ENCODE peak calls at places on chromosomes 11 and 22, in six cellular contexts. One of them, this sample, is unnamed.

GRCh38 chr11:47376543-47377371 is 1.6 kb downstream of the SPI1 start:
- DNase-seq in mammary epithelial cell: no peak
- DNase-seq in mucosa of descending colon: peak
- DNase-seq in kidney epithelial cell: no peak
- DNase-seq in esophagus muscularis mucosa: no peak
- DNase-seq in cardiac fibroblast: peak
- DNase-seq in this sample: no peak

GRCh38 chr22:31343235-31344191 is 2.6 kb downstream of the PATZ1 start:
- DNase-seq in mammary epithelial cell: peak
- DNase-seq in mucosa of descending colon: peak
- DNase-seq in kidney epithelial cell: no peak
- DNase-seq in esophagus muscularis mucosa: no peak
- DNase-seq in cardiac fibroblast: peak
- DNase-seq in this sample: peak

GRCh38 chr11:85685131-85685819 is 720 bp downstream of the CCDC89 start:
- DNase-seq in mammary epithelial cell: no peak
- DNase-seq in mucosa of descending colon: peak
- DNase-seq in kidney epithelial cell: no peak
- DNase-seq in esophagus muscularis mucosa: no peak
- DNase-seq in cardiac fibroblast: peak
- DNase-seq in this sample: peak

GRCh38 chr22:41197046-41197807 is 7.9 kb upstream of the L3MBTL2 start:
- DNase-seq in mammary epithelial cell: peak
- DNase-seq in mucosa of descending colon: peak
- DNase-seq in kidney epithelial cell: no peak
- DNase-seq in esophagus muscularis mucosa: peak
- DNase-seq in cardiac fibroblast: peak
- DNase-seq in this sample: peak

GRCh38 chr11:30478923-30479322 is 107.2 kb downstream of the MPPED2 start:
- DNase-seq in mammary epithelial cell: no peak
- DNase-seq in mucosa of descending colon: no peak
- DNase-seq in kidney epithelial cell: no peak
- DNase-seq in esophagus muscularis mucosa: no peak
- DNase-seq in cardiac fibroblast: no peak
- DNase-seq in this sample: no peak

GRCh38 chr11:9535189-9535781 is 38.2 kb upstream of the WEE1 start:
- DNase-seq in mammary epithelial cell: peak
- DNase-seq in mucosa of descending colon: peak
- DNase-seq in kidney epithelial cell: no peak
- DNase-seq in esophagus muscularis mucosa: peak
- DNase-seq in cardiac fibroblast: peak
- DNase-seq in this sample: peak

GRCh38 chr11:68214173-68215086 is 1.3 kb upstream of the KMT5B start:
- DNase-seq in mammary epithelial cell: no peak
- DNase-seq in mucosa of descending colon: peak
- DNase-seq in kidney epithelial cell: no peak
- DNase-seq in esophagus muscularis mucosa: no peak
- DNase-seq in cardiac fibroblast: no peak
- DNase-seq in this sample: no peak

GRCh38 chr22:32996276-32996675 is 61.9 kb downstream of the SYN3 start:
- DNase-seq in mammary epithelial cell: no peak
- DNase-seq in mucosa of descending colon: no peak
- DNase-seq in kidney epithelial cell: no peak
- DNase-seq in esophagus muscularis mucosa: no peak
- DNase-seq in cardiac fibroblast: no peak
- DNase-seq in this sample: no peak

GRCh38 chr11:13094930-13095687 is 86.0 kb downstream of the RASSF10 start:
- DNase-seq in mammary epithelial cell: no peak
- DNase-seq in mucosa of descending colon: no peak
- DNase-seq in kidney epithelial cell: no peak
- DNase-seq in esophagus muscularis mucosa: no peak
- DNase-seq in cardiac fibroblast: no peak
- DNase-seq in this sample: no peak

GRCh38 chr11:8533332-8533731 is 60.7 kb downstream of the STK33 start:
- DNase-seq in mammary epithelial cell: peak
- DNase-seq in mucosa of descending colon: no peak
- DNase-seq in kidney epithelial cell: no peak
- DNase-seq in esophagus muscularis mucosa: no peak
- DNase-seq in cardiac fibroblast: no peak
- DNase-seq in this sample: no peak

GRCh38 chr11:98564881-98565280 is 455.9 kb upstream of the CNTN5 start:
- DNase-seq in mammary epithelial cell: no peak
- DNase-seq in mucosa of descending colon: no peak
- DNase-seq in kidney epithelial cell: no peak
- DNase-seq in esophagus muscularis mucosa: no peak
- DNase-seq in cardiac fibroblast: no peak
- DNase-seq in this sample: no peak

GRCh38 chr22:40708177-40708576 is 28.9 kb downstream of the MCHR1 start:
- DNase-seq in mammary epithelial cell: no peak
- DNase-seq in mucosa of descending colon: no peak
- DNase-seq in kidney epithelial cell: no peak
- DNase-seq in esophagus muscularis mucosa: no peak
- DNase-seq in cardiac fibroblast: no peak
- DNase-seq in this sample: no peak

GRCh38 chr11:11989774-11990744 is 18.4 kb downstream of the DKK3 start:
- DNase-seq in mammary epithelial cell: no peak
- DNase-seq in mucosa of descending colon: no peak
- DNase-seq in kidney epithelial cell: no peak
- DNase-seq in esophagus muscularis mucosa: no peak
- DNase-seq in cardiac fibroblast: peak
- DNase-seq in this sample: peak

GRCh38 chr11:67538306-67538705 is 15.1 kb upstream of the CABP2 start:
- DNase-seq in mammary epithelial cell: no peak
- DNase-seq in mucosa of descending colon: no peak
- DNase-seq in kidney epithelial cell: no peak
- DNase-seq in esophagus muscularis mucosa: no peak
- DNase-seq in cardiac fibroblast: peak
- DNase-seq in this sample: no peak

GRCh38 chr11:116519499-116519898 is 253.3 kb downstream of the BUD13 start:
- DNase-seq in mammary epithelial cell: no peak
- DNase-seq in mucosa of descending colon: no peak
- DNase-seq in kidney epithelial cell: no peak
- DNase-seq in esophagus muscularis mucosa: no peak
- DNase-seq in cardiac fibroblast: no peak
- DNase-seq in this sample: no peak

GRCh38 chr11:122668562-122669090 is 13.1 kb downstream of the UBASH3B start:
- DNase-seq in mammary epithelial cell: peak
- DNase-seq in mucosa of descending colon: no peak
- DNase-seq in kidney epithelial cell: no peak
- DNase-seq in esophagus muscularis mucosa: no peak
- DNase-seq in cardiac fibroblast: peak
- DNase-seq in this sample: peak

GRCh38 chr22:17891427-17892167 is 117.3 kb upstream of the BID start:
- DNase-seq in mammary epithelial cell: no peak
- DNase-seq in mucosa of descending colon: peak
- DNase-seq in kidney epithelial cell: no peak
- DNase-seq in esophagus muscularis mucosa: no peak
- DNase-seq in cardiac fibroblast: no peak
- DNase-seq in this sample: no peak

GRCh38 chr11:84887055-84887629 is 740.0 kb downstream of the DLG2 start:
- DNase-seq in mammary epithelial cell: no peak
- DNase-seq in mucosa of descending colon: no peak
- DNase-seq in kidney epithelial cell: no peak
- DNase-seq in esophagus muscularis mucosa: no peak
- DNase-seq in cardiac fibroblast: peak
- DNase-seq in this sample: no peak

GRCh38 chr11:62338218-62338617 is 970 bp downstream of the ASRGL1 start:
- DNase-seq in mammary epithelial cell: no peak
- DNase-seq in mucosa of descending colon: no peak
- DNase-seq in kidney epithelial cell: no peak
- DNase-seq in esophagus muscularis mucosa: no peak
- DNase-seq in cardiac fibroblast: no peak
- DNase-seq in this sample: no peak

GRCh38 chr11:38384568-38384967 is 1786.5 kb upstream of the RAG2 start:
- DNase-seq in mammary epithelial cell: peak
- DNase-seq in mucosa of descending colon: no peak
- DNase-seq in kidney epithelial cell: no peak
- DNase-seq in esophagus muscularis mucosa: no peak
- DNase-seq in cardiac fibroblast: peak
- DNase-seq in this sample: peak

GRCh38 chr11:66238786-66239413 is 29.5 kb upstream of the RAB1B start:
- DNase-seq in mammary epithelial cell: no peak
- DNase-seq in mucosa of descending colon: no peak
- DNase-seq in kidney epithelial cell: no peak
- DNase-seq in esophagus muscularis mucosa: no peak
- DNase-seq in cardiac fibroblast: no peak
- DNase-seq in this sample: no peak

GRCh38 chr11:1573077-1573846 is 1.2 kb upstream of the DUSP8 start:
- DNase-seq in mammary epithelial cell: no peak
- DNase-seq in mucosa of descending colon: peak
- DNase-seq in kidney epithelial cell: no peak
- DNase-seq in esophagus muscularis mucosa: no peak
- DNase-seq in cardiac fibroblast: no peak
- DNase-seq in this sample: no peak

GRCh38 chr11:87235366-87235765 is 197.6 kb downstream of the TMEM135 start:
- DNase-seq in mammary epithelial cell: no peak
- DNase-seq in mucosa of descending colon: no peak
- DNase-seq in kidney epithelial cell: no peak
- DNase-seq in esophagus muscularis mucosa: no peak
- DNase-seq in cardiac fibroblast: no peak
- DNase-seq in this sample: no peak

GRCh38 chr11:117438371-117439000 is 110.8 kb downstream of the CEP164 start:
- DNase-seq in mammary epithelial cell: peak
- DNase-seq in mucosa of descending colon: no peak
- DNase-seq in kidney epithelial cell: peak
- DNase-seq in esophagus muscularis mucosa: no peak
- DNase-seq in cardiac fibroblast: peak
- DNase-seq in this sample: peak

GRCh38 chr11:8760896-8761295 is 78.3 kb downstream of the RPL27A start:
- DNase-seq in mammary epithelial cell: no peak
- DNase-seq in mucosa of descending colon: no peak
- DNase-seq in kidney epithelial cell: no peak
- DNase-seq in esophagus muscularis mucosa: no peak
- DNase-seq in cardiac fibroblast: peak
- DNase-seq in this sample: peak

GRCh38 chr22:37370306-37370979 is 56.8 kb downstream of the ELFN2 start:
- DNase-seq in mammary epithelial cell: no peak
- DNase-seq in mucosa of descending colon: no peak
- DNase-seq in kidney epithelial cell: no peak
- DNase-seq in esophagus muscularis mucosa: no peak
- DNase-seq in cardiac fibroblast: no peak
- DNase-seq in this sample: no peak
- H3K4me3 ChIP-seq in mammary epithelial cell: no peak
- H3K4me3 ChIP-seq in mucosa of descending colon: no peak
- H3K4me3 ChIP-seq in kidney epithelial cell: no peak
- H3K4me3 ChIP-seq in esophagus muscularis mucosa: no peak
- H3K4me3 ChIP-seq in cardiac fibroblast: no peak
- H3K4me3 ChIP-seq in this sample: no peak

GRCh38 chr11:82986491-82986890 is 85.0 kb downstream of the DDIAS start:
- DNase-seq in mammary epithelial cell: no peak
- DNase-seq in mucosa of descending colon: no peak
- DNase-seq in kidney epithelial cell: no peak
- DNase-seq in esophagus muscularis mucosa: no peak
- DNase-seq in cardiac fibroblast: no peak
- DNase-seq in this sample: no peak

GRCh38 chr11:82988936-82989627 is 82.6 kb downstream of the RAB30 start:
- DNase-seq in mammary epithelial cell: no peak
- DNase-seq in mucosa of descending colon: no peak
- DNase-seq in kidney epithelial cell: no peak
- DNase-seq in esophagus muscularis mucosa: no peak
- DNase-seq in cardiac fibroblast: no peak
- DNase-seq in this sample: no peak

GRCh38 chr11:82992219-82992618 is 79.5 kb downstream of the RAB30 start:
- DNase-seq in mammary epithelial cell: no peak
- DNase-seq in mucosa of descending colon: no peak
- DNase-seq in kidney epithelial cell: no peak
- DNase-seq in esophagus muscularis mucosa: no peak
- DNase-seq in cardiac fibroblast: no peak
- DNase-seq in this sample: no peak

GRCh38 chr11:82987997-82988396 is 83.7 kb downstream of the RAB30 start:
- DNase-seq in mammary epithelial cell: no peak
- DNase-seq in mucosa of descending colon: no peak
- DNase-seq in kidney epithelial cell: no peak
- DNase-seq in esophagus muscularis mucosa: no peak
- DNase-seq in cardiac fibroblast: no peak
- DNase-seq in this sample: no peak

DNA sequence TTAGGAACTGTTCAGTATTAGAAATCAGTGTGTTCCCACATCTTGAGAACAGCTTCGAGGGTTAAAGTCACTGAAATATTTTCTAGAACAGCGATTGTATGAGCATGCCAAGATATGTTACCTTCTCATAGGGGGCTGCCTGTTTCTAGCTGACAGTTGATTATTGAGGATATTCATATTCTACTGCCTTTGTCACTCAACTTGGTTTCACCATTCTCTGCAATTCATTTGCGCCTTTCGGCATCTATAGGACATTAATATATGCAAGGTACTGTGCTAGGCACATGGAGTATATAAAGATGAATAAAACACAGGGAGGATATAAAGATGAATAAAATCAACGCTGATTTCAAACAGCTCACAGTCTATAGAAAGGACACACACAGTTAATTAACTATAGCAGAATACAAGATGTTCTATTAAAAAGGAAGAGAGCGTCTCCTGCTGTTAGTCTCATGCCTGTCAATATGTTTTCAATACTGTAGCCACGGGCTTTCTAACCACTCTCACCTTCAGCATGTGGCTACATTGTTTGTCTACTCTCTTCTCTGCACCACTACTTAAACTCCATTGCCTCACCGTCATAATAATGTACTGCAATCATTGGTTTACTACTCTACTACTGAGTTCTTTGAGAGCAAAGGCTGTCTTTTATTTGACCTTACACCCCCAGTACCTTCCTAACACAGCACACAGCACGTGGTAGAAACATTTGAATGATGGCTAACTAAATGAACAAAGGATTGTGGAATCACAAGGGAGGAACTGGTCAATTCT is 81.9 kb downstream of the RAB30 start:
- DNase-seq in mammary epithelial cell: no peak
- DNase-seq in mucosa of descending colon: no peak
- DNase-seq in kidney epithelial cell: no peak
- DNase-seq in esophagus muscularis mucosa: no peak
- DNase-seq in cardiac fibroblast: no peak
- DNase-seq in this sample: no peak
- TF ChIP-seq CTCF in mammary epithelial cell: no peak
- TF ChIP-seq CTCF in mucosa of descending colon: no peak
- TF ChIP-seq CTCF in kidney epithelial cell: no peak
- TF ChIP-seq CTCF in esophagus muscularis mucosa: no peak
- TF ChIP-seq CTCF in cardiac fibroblast: no peak
- TF ChIP-seq CTCF in this sample: no peak

DNA sequence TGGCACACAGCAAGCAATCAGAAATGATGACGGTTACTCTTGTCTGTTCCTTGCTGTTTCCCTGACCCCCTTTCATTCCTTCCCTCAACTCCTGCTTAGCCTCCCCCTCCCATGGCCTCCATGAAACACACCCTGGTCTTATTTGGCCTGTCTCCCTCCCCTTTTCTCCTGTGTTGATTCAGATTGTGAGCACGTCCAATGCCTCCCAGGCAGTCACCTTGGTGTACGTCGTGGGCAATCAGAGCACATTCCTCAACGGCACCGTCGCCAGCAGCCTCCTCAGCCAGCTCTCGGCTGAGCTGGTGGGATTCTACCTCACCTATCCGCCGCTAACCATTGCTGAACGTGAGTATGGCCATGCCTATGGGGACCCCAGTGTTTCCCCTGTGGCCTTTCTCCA is 141.1 kb downstream of the C11orf91 start:
- DNase-seq in mammary epithelial cell: no peak
- DNase-seq in mucosa of descending colon: no peak
- DNase-seq in kidney epithelial cell: no peak
- DNase-seq in esophagus muscularis mucosa: no peak
- DNase-seq in cardiac fibroblast: no peak
- DNase-seq in this sample: no peak
- H3K4me3 ChIP-seq in mammary epithelial cell: no peak
- H3K4me3 ChIP-seq in mucosa of descending colon: no peak
- H3K4me3 ChIP-seq in kidney epithelial cell: no peak
- H3K4me3 ChIP-seq in esophagus muscularis mucosa: no peak
- H3K4me3 ChIP-seq in cardiac fibroblast: no peak
- H3K4me3 ChIP-seq in this sample: no peak

GRCh38 chr11:36149538-36150242 is 139.5 kb downstream of the COMMD9 start:
- DNase-seq in mammary epithelial cell: peak
- DNase-seq in mucosa of descending colon: no peak
- DNase-seq in kidney epithelial cell: peak
- DNase-seq in esophagus muscularis mucosa: no peak
- DNase-seq in cardiac fibroblast: peak
- DNase-seq in this sample: peak
- TF ChIP-seq CTCF in mammary epithelial cell: peak
- TF ChIP-seq CTCF in mucosa of descending colon: no peak
- TF ChIP-seq CTCF in kidney epithelial cell: peak
- TF ChIP-seq CTCF in esophagus muscularis mucosa: peak
- TF ChIP-seq CTCF in cardiac fibroblast: peak
- TF ChIP-seq CTCF in this sample: peak

This sample was measured in fibroblast of pulmonary artery.